ENCODE peak calls at places on chromosomes 7 and 10, in seven cellular contexts. P is IMR-90, I is mesendoderm, M is mesenchymal stem cell, O is H1, N is H9, S is neuronal stem cell. G is an unnamed sample.

GRCh38 chr10:37488792-37489657 is 363.6 kb downstream of the ANKRD30A start:
- DNase-seq in M (no peak), S (no peak), O (no peak), N (no peak), I (peak), P (no peak), G (peak)

GRCh38 chr10:19651549-19651948 is 164.7 kb upstream of the PLXDC2 start:
- DNase-seq in P (peak), M (peak), O (no peak), I (no peak), S (no peak), N (no peak), G (no peak)

GRCh38 chr7:36214608-36215016 is 61.6 kb downstream of the EEPD1 start:
- DNase-seq in M (no peak), S (no peak), N (peak), P (peak), I (no peak), O (no peak), G (no peak)

GRCh38 chr10:72272689-72273409 is 875 bp upstream of the DDIT4 start:
- DNase-seq in I (peak), O (peak), N (peak), M (peak), S (peak), P (peak), G (peak)

GRCh38 chr10:44977287-44978212 is 1.1 kb downstream of the DEPP1 start:
- DNase-seq in P (no peak), N (no peak), I (no peak), M (no peak), S (no peak), O (no peak), G (no peak)

GRCh38 chr7:80583901-80584300 is 54.5 kb upstream of the CD36 start:
- DNase-seq in P (peak), I (no peak), O (no peak), S (no peak), N (no peak), M (peak), G (no peak)

GRCh38 chr10:96276831-96277230 is 5.5 kb upstream of the BLNK start:
- DNase-seq in S (no peak), I (no peak), P (no peak), M (no peak), N (no peak), O (no peak), G (no peak)

GRCh38 chr7:97871659-97872024 is 566 bp downstream of the ASNS start:
- DNase-seq in I (peak), S (no peak), O (no peak), M (no peak), N (peak), P (no peak), G (no peak)

GRCh38 chr7:8481096-8481495 is 47.7 kb downstream of the NXPH1 start:
- DNase-seq in S (no peak), N (no peak), I (no peak), P (no peak), O (no peak), M (peak), G (no peak)

GRCh38 chr7:2982831-2983230 is 60.8 kb downstream of the CARD11 start:
- DNase-seq in I (no peak), O (no peak), M (no peak), N (no peak), S (no peak), P (no peak), G (no peak)

GRCh38 chr7:69896100-69896499 is 297.8 kb downstream of the AUTS2 start:
- DNase-seq in P (no peak), M (no peak), S (no peak), O (no peak), I (no peak), N (no peak), G (no peak)

GRCh38 chr10:73414230-73414981 is 548 bp upstream of the ANXA7 start:
- DNase-seq in I (no peak), O (no peak), M (no peak), N (no peak), P (no peak), S (no peak), G (peak)

GRCh38 chr10:15745748-15746147 is 26.0 kb upstream of the ITGA8 start:
- DNase-seq in N (no peak), S (no peak), M (peak), I (no peak), O (peak), P (peak), G (no peak)

GRCh38 chr7:7795736-7796135 is 77.3 kb upstream of the RPA3 start:
- DNase-seq in N (no peak), M (peak), O (no peak), P (peak), S (no peak), I (peak), G (peak)

GRCh38 chr10:122019414-122019975 is 30.5 kb downstream of the TACC2 start:
- DNase-seq in P (no peak), S (peak), O (peak), N (peak), M (no peak), I (peak), G (peak)

GRCh38 chr10:124898493-124898892 is 43.4 kb upstream of the ZRANB1 start:
- DNase-seq in P (no peak), N (peak), M (no peak), O (no peak), S (no peak), I (no peak), G (no peak)

GRCh38 chr10:72228318-72228751 is 12.3 kb upstream of the ASCC1 start:
- DNase-seq in P (no peak), O (no peak), I (peak), S (no peak), M (no peak), N (no peak), G (no peak)

GRCh38 chr7:139691253-139691781 is 86.5 kb downstream of the HIPK2 start:
- DNase-seq in M (peak), O (no peak), N (no peak), S (no peak), I (no peak), P (no peak), G (no peak)

GRCh38 chr7:87960244-87960643 is 26.2 kb downstream of the ADAM22 start:
- DNase-seq in P (no peak), M (peak), I (no peak), N (no peak), O (no peak), S (no peak), G (no peak)

GRCh38 chr7:77289387-77289786 is 89.8 kb upstream of the FGL2 start:
- DNase-seq in S (no peak), O (no peak), M (no peak), I (no peak), P (no peak), N (no peak), G (no peak)

GRCh38 chr10:73493781-73494180 is 2.0 kb downstream of the PPP3CB start:
- DNase-seq in M (peak), N (no peak), I (no peak), S (no peak), P (peak), O (no peak), G (no peak)

GRCh38 chr7:106618480-106618879 is 42.5 kb downstream of the CCDC71L start:
- DNase-seq in M (peak), S (no peak), P (peak), N (no peak), O (no peak), I (no peak), G (no peak)

GRCh38 chr7:46600340-46600739 is 679.3 kb upstream of the IGFBP3 start:
- DNase-seq in O (no peak), S (no peak), N (no peak), M (peak), P (peak), I (no peak), G (no peak)

GRCh38 chr10:89695307-89695706 is 6.1 kb upstream of the KIF20B start:
- DNase-seq in O (no peak), I (peak), S (no peak), P (no peak), N (no peak), M (no peak), G (peak)

GRCh38 chr10:46325021-46325420 is 38.2 kb downstream of the ANTXRL start:
- DNase-seq in N (no peak), M (no peak), S (no peak), I (peak), P (peak), O (no peak), G (peak)

GRCh38 chr10:120750167-120750566 is 101.0 kb upstream of the WDR11 start:
- DNase-seq in S (no peak), P (no peak), N (no peak), I (no peak), M (no peak), O (no peak), G (peak)

GRCh38 chr7:96800824-96801223 is 91.2 kb upstream of the SEM1 start:
- DNase-seq in P (no peak), S (no peak), M (no peak), I (no peak), N (no peak), O (no peak), G (no peak)

GRCh38 chr7:122438492-122438891 is 133.9 kb upstream of the FEZF1 start:
- DNase-seq in M (no peak), O (no peak), P (no peak), I (peak), S (peak), N (no peak), G (no peak)

GRCh38 chr7:153886121-153886505 is 166.1 kb upstream of the DPP6 start:
- DNase-seq in S (peak), N (peak), O (no peak), I (no peak), P (no peak), M (no peak), G (no peak)

GRCh38 chr7:50954245-50954644 is 171.5 kb upstream of the GRB10 start:
- DNase-seq in I (no peak), N (no peak), O (no peak), P (no peak), S (no peak), M (no peak), G (no peak)

GRCh38 chr7:93949468-93949867 is 27.9 kb downstream of the GNG11 start:
- DNase-seq in I (no peak), O (no peak), S (no peak), P (peak), M (peak), N (no peak), G (peak)

GRCh38 chr10:119301397-119301796 is 94.0 kb downstream of the GRK5 start:
- DNase-seq in P (peak), O (no peak), M (peak), I (no peak), S (no peak), N (no peak), G (peak)

DNA sequence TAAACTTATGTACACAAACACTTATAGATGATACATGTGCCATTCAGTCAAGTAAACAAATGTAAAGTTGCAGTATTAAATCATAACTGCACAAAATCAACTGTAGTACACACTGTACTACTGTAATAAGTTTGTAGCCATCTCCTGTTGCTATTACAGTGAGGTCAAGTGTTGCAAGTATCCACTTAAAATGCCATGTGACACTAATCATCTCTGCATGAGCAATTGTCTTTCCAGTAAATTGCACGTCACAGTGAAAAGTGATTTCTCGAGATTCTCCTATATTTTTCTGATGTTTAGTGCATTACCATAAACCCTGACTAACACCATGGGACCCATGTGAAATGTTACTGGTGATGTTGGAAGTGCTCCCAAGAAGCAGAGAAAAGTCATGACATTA is 293.3 kb upstream of the SP4 start:
- DNase-seq in S (no peak), M (peak), I (no peak), N (no peak), P (no peak), O (no peak), G (no peak)
- H3K23ac ChIP-seq in S (no peak), M (no peak), I (no peak), N (no peak), P (no peak), O (no peak), G (no peak)

GRCh38 chr10:85032981-85033380 is 704.6 kb downstream of the CCSER2 start:
- DNase-seq in I (no peak), S (no peak), N (no peak), M (no peak), O (no peak), P (no peak), G (no peak)
- H3K23ac ChIP-seq in I (no peak), S (no peak), N (no peak), M (no peak), O (no peak), P (no peak), G (no peak)

DNA sequence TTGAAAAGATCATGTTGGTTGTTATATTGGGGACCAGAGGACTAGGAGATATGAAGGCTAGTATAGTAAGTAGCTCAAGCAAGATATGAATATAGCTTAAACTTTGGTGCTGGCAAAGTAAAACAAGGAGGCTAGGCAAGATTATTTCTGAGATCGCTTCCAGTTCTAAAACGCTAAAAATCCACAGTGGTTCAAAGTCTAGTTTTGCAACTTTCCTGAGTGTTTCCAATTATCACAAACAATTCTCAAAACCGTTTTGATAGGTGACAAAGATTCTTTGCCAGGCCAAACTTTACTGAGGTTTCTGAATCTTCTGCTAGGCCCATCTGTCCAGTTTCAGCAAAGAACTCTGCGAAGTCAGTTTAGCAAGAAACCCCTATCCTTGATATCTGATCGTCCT is 35.3 kb downstream of the PDZD8 start:
- DNase-seq in N (no peak), I (no peak), S (no peak), P (no peak), O (no peak), M (no peak), G (peak)
- H3K23ac ChIP-seq in N (no peak), I (no peak), S (no peak), P (no peak), O (no peak), M (no peak), G (no peak)

GRCh38 chr7:99268361-99268908 is 4.2 kb upstream of the MYH16 start:
- DNase-seq in P (no peak), I (no peak), M (no peak), S (no peak), O (no peak), N (no peak), G (no peak)
- H3K23ac ChIP-seq in P (no peak), I (no peak), M (peak), S (no peak), O (no peak), N (no peak), G (no peak)

GRCh38 chr10:103513383-103514060 is 20.0 kb downstream of the NEURL1 start:
- DNase-seq in O (no peak), M (no peak), N (peak), I (no peak), S (no peak), P (no peak), G (no peak)

GRCh38 chr10:103510791-103511757 is 17.6 kb downstream of the NEURL1 start:
- DNase-seq in I (no peak), P (no peak), M (no peak), O (no peak), N (peak), S (no peak), G (no peak)

GRCh38 chr10:103512166-103512565 is 18.7 kb downstream of the NEURL1 start:
- DNase-seq in P (no peak), O (no peak), M (no peak), N (peak), S (no peak), I (no peak), G (no peak)

GRCh38 chr10:103512591-103513382 is 19.3 kb downstream of the NEURL1 start:
- DNase-seq in S (no peak), P (no peak), O (no peak), I (no peak), N (peak), M (peak), G (peak)

GRCh38 chr10:103514244-103514643 is 20.7 kb downstream of the NEURL1 start:
- DNase-seq in M (no peak), O (no peak), P (no peak), N (no peak), S (no peak), I (no peak), G (no peak)
- H3K23ac ChIP-seq in M (no peak), O (no peak), P (no peak), N (no peak), S (no peak), I (no peak), G (no peak)

GRCh38 chr7:128176696-128177095 is 64.4 kb upstream of the LEP start:
- DNase-seq in P (no peak), S (no peak), N (peak), M (no peak), O (no peak), I (peak), G (peak)

GRCh38 chr7:128178611-128179010 is 62.5 kb upstream of the LEP start:
- DNase-seq in I (no peak), P (no peak), N (peak), S (no peak), O (no peak), M (no peak), G (no peak)

GRCh38 chr7:128172963-128173362 is 68.1 kb upstream of the LEP start:
- DNase-seq in P (no peak), I (no peak), O (no peak), N (peak), S (no peak), M (no peak), G (no peak)

GRCh38 chr7:128174391-128174790 is 66.7 kb upstream of the LEP start:
- DNase-seq in O (no peak), N (peak), M (no peak), P (no peak), I (no peak), S (no peak), G (no peak)

DNA sequence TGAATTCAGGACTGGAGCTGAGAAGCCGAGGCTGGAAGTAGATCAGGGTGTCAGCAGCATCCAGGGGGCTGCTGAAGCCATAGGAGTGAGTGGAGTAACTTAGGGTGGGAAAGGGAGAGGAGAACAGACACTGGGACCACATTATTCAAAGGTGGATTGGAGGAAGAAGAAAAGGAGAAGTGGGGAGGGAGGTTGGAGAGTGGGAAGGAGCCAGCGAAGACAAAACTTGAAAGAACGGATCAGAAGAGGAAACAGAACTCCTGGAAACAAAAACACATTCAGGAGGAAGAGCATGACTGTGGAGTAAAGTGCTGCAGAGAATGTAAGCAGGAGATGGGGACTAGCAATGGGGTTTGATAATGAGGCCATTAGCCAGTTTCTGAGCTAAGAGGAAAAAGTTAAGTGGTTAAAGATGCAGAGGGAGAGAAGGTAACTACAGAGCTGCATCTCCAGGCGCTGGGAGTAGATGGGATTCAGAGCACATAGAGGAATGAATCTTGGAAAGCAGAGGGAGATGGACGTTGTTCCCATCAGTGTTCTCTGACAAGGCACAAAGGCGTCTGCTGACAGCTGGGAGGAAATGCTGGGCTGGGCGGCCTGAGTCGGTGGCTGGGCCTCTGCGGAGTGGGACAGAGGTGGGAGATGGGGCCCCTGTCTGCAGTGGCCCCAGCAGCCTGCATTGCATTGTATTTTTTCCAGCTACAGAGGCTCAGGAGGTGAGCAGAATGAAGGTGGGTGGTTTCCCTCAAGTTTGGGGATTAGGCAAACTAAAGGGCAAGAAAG is 63.1 kb upstream of the LEP start:
- DNase-seq in P (no peak), I (no peak), M (no peak), S (no peak), N (peak), O (no peak), G (no peak)
- H3K23ac ChIP-seq in P (no peak), I (no peak), M (no peak), S (no peak), N (no peak), O (no peak), G (no peak)

DNA sequence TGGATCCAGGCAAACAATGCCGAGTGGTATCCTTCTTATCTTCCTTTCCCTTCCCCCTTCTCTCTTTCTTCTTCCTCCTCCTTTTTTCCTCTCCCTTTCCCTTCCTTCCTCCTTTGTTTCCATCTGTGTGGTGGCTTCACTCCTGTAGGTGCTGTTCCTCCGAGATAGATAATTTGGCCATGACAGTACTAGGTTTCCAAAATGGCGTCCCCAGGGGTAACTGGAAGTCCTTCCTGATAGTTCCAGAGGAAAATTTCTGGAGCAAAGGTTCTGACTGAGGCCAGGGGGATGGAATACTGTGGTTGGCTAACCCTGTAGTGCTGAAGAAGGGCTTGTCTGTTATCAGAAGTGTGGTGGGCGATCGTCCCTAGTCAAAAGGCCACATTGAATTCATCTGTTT is 52.5 kb upstream of the CCDC6 start:
- DNase-seq in N (no peak), P (no peak), S (no peak), M (no peak), O (no peak), I (no peak), G (no peak)
- H3K23ac ChIP-seq in N (no peak), P (no peak), S (no peak), M (no peak), O (no peak), I (no peak), G (no peak)

G was measured in trophoblast cell.